ENCODE peak calls at places on chromosomes 12 and 14, in ten cellular contexts. N is T-helper 9 cell, X is iPS-NIHi11, J is osteocyte, P is SK-N-DZ, F is Caco-2, V is EL, A is H9, B is AG08396, O is NCI-H524. E is an unnamed sample.
A peak's percentile ranks its signal among the peaks of the same experiment; 100 is the strongest.

GRCh38 chr12:25935355-25936144 is 22.9 kb upstream of the RASSF8 start:
- DNase-seq in N (no peak), X (no peak), J (no peak), P (no peak), F (no peak), V (peak; percentile 13), A (no peak), B (no peak), O (no peak), E (no peak)

GRCh38 chr12:124660846-124661245 is 93.4 kb upstream of the NCOR2 start:
- DNase-seq in N (no peak), X (no peak), J (no peak), P (peak; percentile 86), F (no peak), V (no peak), A (no peak), B (no peak), O (peak; percentile 96), E (no peak)

GRCh38 chr12:56935157-56935556 is 949 bp upstream of the SDR9C7 start:
- DNase-seq in N (no peak), X (no peak), J (no peak), P (no peak), F (no peak), V (no peak), A (no peak), B (no peak), O (no peak), E (no peak)

GRCh38 chr14:94646481-94646880 is 34.3 kb downstream of the SERPINA3 start:
- DNase-seq in N (no peak), X (no peak), J (peak; percentile 77), P (no peak), F (no peak), V (peak; percentile 51), A (no peak), B (peak; percentile 29), O (no peak), E (no peak)

GRCh38 chr14:103871596-103872480 is 24.5 kb upstream of the PPP1R13B start:
- DNase-seq in N (peak; percentile 67), X (peak; percentile 97), J (no peak), P (no peak), F (no peak), V (no peak), A (peak; percentile 85), B (no peak), O (no peak), E (peak; percentile 72)

GRCh38 chr12:25741917-25742316 is 188.8 kb upstream of the LMNTD1 start:
- DNase-seq in N (no peak), X (no peak), J (no peak), P (no peak), F (no peak), V (no peak), A (no peak), B (no peak), O (no peak), E (no peak)

GRCh38 chr12:65999564-66000280 is 130.8 kb downstream of the LLPH start:
- DNase-seq in N (no peak), X (no peak), J (no peak), P (no peak), F (no peak), V (peak; percentile 77), A (no peak), B (no peak), O (no peak), E (no peak)

GRCh38 chr12:114163766-114164165 is 197.6 kb upstream of the RBM19 start:
- DNase-seq in N (no peak), X (no peak), J (no peak), P (no peak), F (no peak), V (peak; percentile 93), A (no peak), B (peak; percentile 80), O (no peak), E (no peak)

GRCh38 chr14:23294346-23294733 is 8.3 kb downstream of the PPP1R3E start:
- DNase-seq in N (no peak), X (peak; percentile 36), J (peak; percentile 65), P (no peak), F (no peak), V (no peak), A (peak; percentile 45), B (no peak), O (no peak), E (no peak)

E was measured in GM18507.